ENCODE peak calls at places on chromosomes 2 and 18, in six cellular contexts. W, G, N, C, I and X are unnamed samples.

GRCh38 chr2:203799905-203800304 is 67.7 kb upstream of the CTLA4 start:
- DNase-seq in W (no peak), G (no peak), I (no peak), C (peak), N (no peak), X (no peak)

GRCh38 chr2:40204268-40204667 is 247.6 kb downstream of the SLC8A1 start:
- DNase-seq in C (no peak), G (no peak), I (no peak), W (no peak), N (no peak), X (no peak)

GRCh38 chr2:170147576-170147975 is 30.4 kb upstream of the MYO3B start:
- DNase-seq in W (no peak), G (no peak), N (no peak), I (no peak), C (no peak), X (no peak)

GRCh38 chr18:56748698-56749268 is 97.6 kb downstream of the WDR7 start:
- DNase-seq in W (peak), G (peak), N (peak), C (no peak), I (no peak), X (peak)

GRCh38 chr2:108263425-108263824 is 23.7 kb downstream of the SULT1C3 start:
- DNase-seq in C (no peak), G (no peak), N (no peak), I (no peak), W (no peak), X (no peak)

GRCh38 chr18:57427429-57428181 is 7.6 kb upstream of the ONECUT2 start:
- DNase-seq in W (no peak), N (no peak), C (no peak), I (no peak), G (no peak), X (no peak)

GRCh38 chr2:201144101-201145051 is 28.4 kb downstream of the CFLAR start:
- DNase-seq in W (no peak), I (no peak), G (peak), N (no peak), C (no peak), X (no peak)

GRCh38 chr2:202121532-202122166 is 48.6 kb downstream of the KIAA2012 start:
- DNase-seq in N (no peak), W (no peak), C (no peak), I (no peak), G (no peak), X (no peak)

GRCh38 chr2:183134016-183134415 is 9.8 kb downstream of the NUP35 start:
- DNase-seq in I (no peak), N (no peak), G (no peak), W (no peak), C (no peak), X (no peak)

GRCh38 chr2:224885295-224885694 is 157.0 kb downstream of the DOCK10 start:
- DNase-seq in G (no peak), C (no peak), N (no peak), W (no peak), I (no peak), X (no peak)

GRCh38 chr2:159855153-159856140 is 57.4 kb upstream of the CD302 start:
- DNase-seq in G (no peak), W (no peak), I (no peak), N (no peak), C (no peak), X (peak)

GRCh38 chr18:61216086-61216485 is 117.1 kb upstream of the CDH20 start:
- DNase-seq in G (no peak), I (no peak), C (no peak), N (no peak), W (no peak), X (no peak)

GRCh38 chr2:77512521-77512920 is 9.7 kb downstream of the LRRTM4 start:
- DNase-seq in I (no peak), W (no peak), N (no peak), C (no peak), G (no peak), X (no peak)

GRCh38 chr18:3998698-3999333 is 456.3 kb downstream of the DLGAP1 start:
- DNase-seq in C (no peak), N (peak), I (no peak), W (peak), G (peak), X (peak)

GRCh38 chr2:1722692-1723091 is 21.6 kb downstream of the PXDN start:
- DNase-seq in I (no peak), N (no peak), G (no peak), W (no peak), C (no peak), X (no peak)

GRCh38 chr2:182559623-182560022 is 132.8 kb upstream of the PDE1A start:
- DNase-seq in N (peak), W (no peak), C (no peak), G (no peak), I (no peak), X (no peak)

GRCh38 chr18:58611471-58612131 is 17.3 kb downstream of the ALPK2 start:
- DNase-seq in W (no peak), C (no peak), N (no peak), I (peak), G (no peak), X (no peak)

GRCh38 chr2:17959833-17960232 is 81.4 kb downstream of the KCNS3 start:
- DNase-seq in I (no peak), C (no peak), N (no peak), W (no peak), G (no peak), X (no peak)

GRCh38 chr18:48922203-48922800 is 28.5 kb downstream of the SMAD7 start:
- DNase-seq in I (no peak), N (no peak), W (no peak), C (no peak), G (no peak), X (no peak)

GRCh38 chr18:38940863-38941531 is 1375.4 kb upstream of the CELF4 start:
- DNase-seq in W (peak), G (peak), C (peak), N (peak), I (no peak), X (peak)

GRCh38 chr2:233248999-233249398 is 2.5 kb upstream of the ATG16L1 start:
- DNase-seq in W (no peak), C (no peak), N (no peak), G (no peak), I (no peak), X (no peak)

GRCh38 chr2:237222178-237222577 is 136.5 kb downstream of the COPS8 start:
- DNase-seq in W (no peak), I (no peak), G (no peak), C (no peak), N (no peak), X (no peak)

GRCh38 chr2:20141056-20141762 is 83.7 kb downstream of the SDC1 start:
- DNase-seq in I (no peak), G (peak), C (no peak), W (peak), N (peak), X (peak)

GRCh38 chr18:9619990-9620389 is 5.6 kb upstream of the PPP4R1 start:
- DNase-seq in G (no peak), C (no peak), N (no peak), I (no peak), W (no peak), X (no peak)

GRCh38 chr2:15299904-15300528 is 261.1 kb downstream of the NBAS start:
- DNase-seq in I (no peak), W (no peak), G (no peak), C (no peak), N (no peak), X (no peak)

GRCh38 chr18:23204589-23205235 is 69.4 kb downstream of the CABLES1 start:
- DNase-seq in N (no peak), W (no peak), G (no peak), C (no peak), I (no peak), X (no peak)

GRCh38 chr2:37590119-37590571 is 81.3 kb downstream of the CDC42EP3 start:
- DNase-seq in G (no peak), N (no peak), I (no peak), C (no peak), W (no peak), X (peak)

GRCh38 chr18:7329036-7329435 is 98.1 kb downstream of the LRRC30 start:
- DNase-seq in C (no peak), G (no peak), I (no peak), N (no peak), W (no peak), X (no peak)

GRCh38 chr2:31415421-31415820 is 879 bp upstream of the XDH start:
- DNase-seq in I (no peak), G (no peak), W (no peak), N (no peak), C (no peak), X (no peak)

GRCh38 chr2:203808041-203808750 is 59.4 kb upstream of the CTLA4 start:
- DNase-seq in N (no peak), W (no peak), I (no peak), G (no peak), C (no peak), X (peak)

GRCh38 chr2:12728221-12728777 is 11.6 kb downstream of the TRIB2 start:
- DNase-seq in I (no peak), N (no peak), C (peak), W (no peak), G (no peak), X (no peak)

GRCh38 chr2:36483290-36483689 is 114.7 kb downstream of the FEZ2 start:
- DNase-seq in N (no peak), C (no peak), W (no peak), G (no peak), I (no peak), X (no peak)

GRCh38 chr2:121999273-121999672 is 243.8 kb downstream of the TSN start:
- DNase-seq in I (no peak), N (no peak), C (no peak), W (peak), G (no peak), X (peak)

GRCh38 chr2:25324905-25325592 is 16.7 kb downstream of the DNMT3A start:
- DNase-seq in I (no peak), G (no peak), C (no peak), N (no peak), W (no peak), X (no peak)

GRCh38 chr18:48864876-48865275 is 85.9 kb downstream of the SMAD7 start:
- DNase-seq in C (no peak), W (no peak), G (no peak), I (no peak), N (no peak), X (no peak)

GRCh38 chr18:67468038-67468437 is 48.5 kb downstream of the DSEL start:
- DNase-seq in C (no peak), I (no peak), G (no peak), W (no peak), N (no peak), X (no peak)

GRCh38 chr18:7926526-7926925 is 359.4 kb downstream of the PTPRM start:
- DNase-seq in W (peak), N (peak), I (no peak), C (no peak), G (peak), X (peak)

DNA sequence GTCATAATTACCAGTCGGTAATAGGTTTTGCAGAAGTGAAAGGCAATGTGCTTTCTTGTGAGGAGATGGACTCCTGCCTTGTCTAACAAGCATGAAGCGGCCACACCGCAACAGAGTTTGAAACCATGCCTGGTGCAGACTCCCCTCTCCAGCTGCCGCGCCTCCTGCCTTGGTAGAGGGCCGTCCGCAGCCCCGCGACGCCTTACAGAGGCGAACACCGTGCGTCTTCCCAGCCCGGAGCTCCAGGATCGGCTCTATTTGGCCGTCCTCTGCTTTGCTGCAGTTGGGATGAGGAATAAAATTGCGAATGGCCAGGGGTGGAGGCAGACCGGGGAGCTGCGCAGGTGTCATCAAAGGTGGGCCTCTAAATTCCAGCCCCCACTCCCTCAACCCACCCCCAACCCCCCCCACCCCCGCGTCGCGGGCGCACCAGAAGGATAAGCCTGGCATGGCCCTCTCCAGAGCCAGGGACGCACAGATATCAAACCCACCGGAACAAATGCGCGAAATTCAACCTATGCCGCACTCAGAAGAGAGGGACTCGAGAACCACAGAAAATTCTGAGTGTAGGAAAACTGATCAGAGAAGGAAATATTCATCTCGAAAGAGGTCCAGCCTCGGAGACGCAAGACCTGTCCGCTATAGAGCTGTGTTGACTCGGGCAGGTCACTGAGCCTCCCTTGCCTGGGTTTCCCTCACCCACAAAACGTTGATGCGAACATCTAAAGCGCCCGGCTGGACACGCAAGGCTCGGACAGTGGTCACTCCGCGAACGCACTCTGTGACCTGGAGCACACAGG is 1.1 kb downstream of the TRABD2A start:
- DNase-seq in I (no peak), G (no peak), N (no peak), C (no peak), W (no peak), X (no peak)
- TF ChIP-seq EZH2 in I (no peak), G (no peak), N (no peak), C (no peak), W (no peak), X (no peak)

DNA sequence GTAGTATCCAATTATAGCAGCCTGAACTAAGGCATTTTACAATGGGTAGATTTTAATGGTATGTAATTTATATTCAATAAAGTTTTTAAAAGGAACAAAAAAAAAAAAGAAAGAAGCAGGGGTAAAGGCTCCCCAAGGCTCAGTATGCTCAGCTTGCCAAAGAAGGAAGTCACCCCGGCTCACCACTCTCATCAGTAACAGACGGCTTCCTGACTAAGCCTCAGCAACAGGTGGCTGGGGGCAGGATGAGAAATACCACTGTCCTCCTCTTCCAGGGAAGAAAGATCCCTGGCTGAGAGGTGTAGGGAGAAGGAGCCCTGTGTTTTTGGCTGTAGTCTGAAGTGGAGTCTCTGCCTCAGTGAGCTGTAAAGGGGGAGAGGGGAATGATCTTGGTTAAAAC is 121.2 kb downstream of the ARHGEF4 start:
- DNase-seq in G (no peak), I (no peak), W (no peak), C (no peak), N (no peak), X (no peak)
- TF ChIP-seq MAX in G (no peak), I (no peak), W (no peak), C (no peak), N (no peak), X (no peak)

DNA sequence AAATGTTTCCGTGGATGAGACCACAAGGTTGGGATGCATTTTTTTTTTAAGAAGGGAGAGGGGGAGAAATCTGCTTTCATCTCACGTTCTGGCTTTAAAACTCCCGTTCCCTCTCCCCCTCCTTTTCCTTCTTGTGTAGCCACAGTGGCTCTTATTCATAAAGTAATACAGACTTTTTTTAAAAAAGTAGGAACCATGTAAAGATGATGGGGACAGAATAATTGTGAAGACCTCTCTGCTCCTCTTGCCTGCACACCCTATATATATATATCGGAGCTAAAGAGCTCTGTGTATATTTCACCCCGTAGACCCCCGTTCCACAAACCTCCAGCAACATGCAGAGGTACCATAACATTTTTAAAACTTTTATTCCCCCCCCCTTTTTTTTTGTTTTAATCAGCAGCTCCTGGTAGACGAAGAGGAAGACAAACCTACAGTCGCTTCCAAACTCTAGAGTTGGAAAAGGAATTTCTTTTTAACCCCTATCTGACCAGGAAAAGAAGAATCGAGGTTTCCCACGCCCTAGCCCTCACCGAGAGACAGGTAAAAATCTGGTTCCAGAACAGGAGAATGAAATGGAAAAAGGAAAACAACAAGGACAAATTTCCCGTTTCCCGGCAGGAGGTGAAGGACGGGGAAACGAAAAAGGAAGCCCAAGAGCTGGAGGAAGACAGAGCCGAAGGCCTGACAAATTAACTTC is 1.6 kb downstream of the HOXD8 start:
- DNase-seq in C (no peak), I (no peak), N (no peak), G (no peak), W (no peak), X (peak)
- TF ChIP-seq EZH2 in C (no peak), I (peak), N (no peak), G (no peak), W (no peak), X (no peak)

GRCh38 chr18:13500227-13500865 is 226.0 kb downstream of the FAM210A start:
- DNase-seq in N (no peak), W (no peak), C (no peak), I (peak), G (peak), X (peak)
- TF ChIP-seq MAX in N (no peak), W (no peak), C (no peak), I (no peak), G (no peak), X (no peak)